ENCODE peak calls at places on chromosomes 4 and X, in eight cellular contexts. G is Caco-2, P is Panc1, I is fibroblast of lung, V is uterus, S is mammary epithelial cell, E is IMR-90, X is GM23338. L is an unnamed sample.

GRCh38 chr4:23333556-23333945 is 556.3 kb downstream of the PPARGC1A start:
- DNase-seq in G (no peak), S (no peak), X (no peak), V (no peak), I (peak; percentile 94), P (no peak), E (peak; percentile 6), L (no peak)

GRCh38 chr4:22029803-22030202 is 81.2 kb upstream of the KCNIP4 start:
- DNase-seq in G (no peak), S (no peak), P (no peak), X (peak; percentile 14), E (no peak), V (no peak), I (no peak), L (no peak)

GRCh38 chr4:170137466-170137865 is 47.7 kb upstream of the AADAT start:
- DNase-seq in I (no peak), X (no peak), S (no peak), E (no peak), P (no peak), G (no peak), V (no peak), L (no peak)

GRCh38 chr4:182770259-182770968 is 146.8 kb downstream of the DCTD start:
- DNase-seq in G (no peak), E (no peak), I (no peak), S (no peak), V (no peak), X (no peak), P (no peak), L (no peak)

GRCh38 chr4:99052902-99053301 is 35.7 kb downstream of the ADH5 start:
- DNase-seq in S (no peak), P (no peak), V (no peak), X (no peak), I (no peak), G (no peak), E (peak; percentile 52), L (no peak)

GRCh38 chr4:45502471-45502870 is 621.4 kb downstream of the GABRG1 start:
- DNase-seq in I (no peak), S (peak; percentile 40), V (no peak), X (no peak), P (no peak), E (no peak), G (no peak), L (peak; percentile 72)

GRCh38 chrX:25006586-25007058 is 9.1 kb downstream of the ARX start:
- DNase-seq in V (no peak), I (no peak), S (no peak), E (no peak), G (no peak), X (no peak), P (no peak), L (no peak)

GRCh38 chrX:104668550-104668949 is 102.6 kb downstream of the IL1RAPL2 start:
- DNase-seq in S (peak; percentile 14), P (no peak), V (no peak), I (peak; percentile 39), X (peak; percentile 33), G (no peak), E (peak; percentile 1), L (no peak)

GRCh38 chr4:63459329-63459728 is 949.9 kb downstream of the TECRL start:
- DNase-seq in X (no peak), I (no peak), E (no peak), P (no peak), V (no peak), G (no peak), S (no peak), L (no peak)

GRCh38 chr4:70908993-70909556 is 6.9 kb downstream of the MOB1B start:
- DNase-seq in I (no peak), V (no peak), X (no peak), G (no peak), E (no peak), P (no peak), S (no peak), L (no peak)

GRCh38 chrX:132483951-132484350 is 4.9 kb downstream of the MBNL3 start:
- DNase-seq in V (no peak), G (no peak), P (no peak), S (no peak), X (no peak), E (no peak), I (no peak), L (no peak)

GRCh38 chrX:50978920-50979660 is 68.6 kb downstream of the BMP15 start:
- DNase-seq in G (no peak), X (peak; percentile 52), V (no peak), S (no peak), E (no peak), I (peak; percentile 4), P (no peak), L (no peak)

GRCh38 chrX:131747173-131747572 is 203.3 kb downstream of the OR13H1 start:
- DNase-seq in X (no peak), E (peak; percentile 90), P (peak; percentile 93), I (peak; percentile 79), G (no peak), V (peak; percentile 66), S (peak; percentile 81), L (no peak)

GRCh38 chr4:28518781-28519180 is 1658.1 kb downstream of the STIM2 start:
- DNase-seq in I (peak; percentile 2), S (peak; percentile 57), P (no peak), V (no peak), X (no peak), G (no peak), E (peak; percentile 76), L (peak; percentile 48)

GRCh38 chr4:176013466-176014247 is 52.0 kb upstream of the WDR17 start:
- DNase-seq in G (no peak), I (no peak), P (no peak), V (no peak), S (no peak), E (no peak), X (no peak), L (no peak)

GRCh38 chr4:53476232-53477037 is 99.0 kb downstream of the FIP1L1 start:
- DNase-seq in X (peak; percentile 27), I (peak; percentile 99), S (peak; percentile 98), V (no peak), G (peak; percentile 66), E (peak; percentile 98), P (no peak), L (peak; percentile 84)

GRCh38 chrX:72050011-72050410 is 81.7 kb downstream of the RTL5 start:
- DNase-seq in X (no peak), V (no peak), I (no peak), G (no peak), E (no peak), P (no peak), S (no peak), L (no peak)

GRCh38 chr4:127400736-127401346 is 231.9 kb upstream of the INTU start:
- DNase-seq in G (peak; percentile 72), V (peak; percentile 19), S (peak; percentile 61), E (peak; percentile 83), I (peak; percentile 73), X (peak; percentile 83), P (peak; percentile 36), L (peak; percentile 59)

GRCh38 chrX:5113128-5113527 is 1115.5 kb downstream of the NLGN4X start:
- DNase-seq in G (peak; percentile 0), I (peak; percentile 8), P (no peak), S (peak; percentile 4), X (peak; percentile 31), E (no peak), V (no peak), L (no peak)
- TF ChIP-seq CTCF in G (peak; percentile 34), I (no peak), P (peak; percentile 53), S (peak; percentile 49), X (peak; percentile 55), E (no peak), V (no peak), L (peak; percentile 40)

DNA sequence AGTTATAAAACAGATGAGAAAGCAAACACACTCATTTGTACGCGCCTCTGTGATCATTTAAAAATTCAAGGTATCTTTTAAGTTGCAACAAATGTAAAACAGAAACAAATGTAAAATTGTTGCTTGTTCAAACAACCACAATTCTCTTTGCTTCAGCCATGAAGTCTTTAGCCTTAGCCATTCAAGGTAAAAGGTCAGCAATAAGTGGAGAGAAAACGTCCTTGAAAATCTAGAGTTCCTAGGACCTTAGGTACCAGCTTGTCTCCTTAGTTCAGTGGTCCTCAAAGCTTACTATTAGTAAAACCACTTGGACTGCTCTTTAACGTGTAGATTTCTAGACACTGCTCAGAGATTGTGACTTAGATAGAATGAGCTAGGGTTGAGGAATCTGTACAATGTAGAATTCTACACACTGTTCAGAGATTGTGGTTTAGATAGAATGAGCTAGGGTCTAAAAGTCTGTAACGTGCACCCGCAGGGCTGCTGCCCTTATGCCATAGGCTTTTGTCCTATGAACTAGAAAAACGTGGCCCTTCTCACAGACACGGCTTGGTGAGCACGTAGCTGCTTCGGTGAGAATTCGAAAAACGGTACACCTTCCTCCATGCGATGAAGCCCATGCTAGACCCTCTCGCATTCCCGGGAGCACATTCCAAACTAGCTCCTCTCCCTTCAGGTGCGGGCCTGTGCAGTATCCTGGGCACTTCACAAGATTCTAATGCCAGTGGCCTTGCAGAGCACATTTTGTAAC is 1.7 kb downstream of the PLAC8 start:
- DNase-seq in I (peak; percentile 78), X (peak; percentile 33), G (no peak), E (peak; percentile 12), P (peak; percentile 63), S (no peak), V (no peak), L (no peak)
- H3K4me1 ChIP-seq in I (peaks cover 3% of the 10 kb centered on the region), X (peaks cover 20% of the 10 kb centered on the region), G (peaks cover 26% of the 10 kb centered on the region), E (peaks cover 1% of the 10 kb centered on the region), P (peaks cover 43% of the 10 kb centered on the region), S (peaks cover 37% of the 10 kb centered on the region), V (no peaks in the 10 kb centered on the region), L (peaks cover 9% of the 10 kb centered on the region)

GRCh38 chrX:40552768-40553167 is 28.0 kb upstream of the ATP6AP2 start:
- DNase-seq in E (peak; percentile 9), P (no peak), G (peak; percentile 33), V (no peak), S (no peak), X (no peak), I (no peak), L (no peak)
- TF ChIP-seq CTCF in E (peak; percentile 28), P (no peak), G (peak; percentile 36), V (peak; percentile 22), S (peak; percentile 11), X (no peak), I (peak; percentile 10), L (peak; percentile 41)

GRCh38 chr4:41146716-41147506 is 67.4 kb downstream of the APBB2 start:
- DNase-seq in I (peak; percentile 82), P (no peak), X (peak; percentile 48), V (peak; percentile 40), G (no peak), S (no peak), E (peak; percentile 54), L (no peak)
- H3K4me1 ChIP-seq in I (peaks cover 38% of the 10 kb centered on the region), P (peaks cover 43% of the 10 kb centered on the region), X (peaks cover 25% of the 10 kb centered on the region), V (peaks cover 12% of the 10 kb centered on the region), G (peaks cover 43% of the 10 kb centered on the region), S (peaks cover 64% of the 10 kb centered on the region), E (peaks cover 32% of the 10 kb centered on the region), L (peaks cover 62% of the 10 kb centered on the region)

DNA sequence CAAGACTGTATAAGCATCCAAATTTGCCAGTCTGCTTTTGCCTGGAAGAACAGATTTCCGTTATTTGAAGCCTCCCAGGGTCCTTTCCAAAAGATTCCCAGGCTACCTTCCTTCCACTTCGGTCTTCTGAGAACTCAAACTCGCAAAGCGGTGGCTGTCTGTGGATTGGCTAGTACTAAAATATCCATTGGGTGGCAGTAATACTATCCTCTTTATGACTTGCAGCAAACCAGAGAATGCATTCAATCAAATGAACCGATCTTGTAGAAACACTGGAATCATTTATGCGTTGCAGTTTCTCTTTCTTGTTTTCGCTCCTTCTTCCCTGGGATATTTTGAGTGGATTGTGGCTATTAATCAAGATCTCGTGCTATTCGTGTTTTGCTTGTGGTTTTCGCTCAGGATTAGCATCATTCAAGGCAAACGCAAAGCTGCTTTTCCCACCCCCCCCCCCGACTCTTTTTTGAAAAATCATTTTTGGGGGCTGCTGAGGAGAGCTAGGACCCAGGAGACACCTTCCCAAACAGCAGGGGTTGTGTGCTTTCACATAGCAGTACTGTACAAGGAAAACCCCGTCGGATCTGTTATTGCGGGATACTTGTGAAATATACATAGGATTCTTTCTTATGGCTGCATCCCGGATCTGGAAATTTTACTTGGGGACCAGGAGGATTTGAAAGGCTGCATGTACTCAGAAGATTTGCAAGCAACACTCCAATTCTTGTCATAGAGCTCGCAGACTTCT is at the start of gene IL1RAPL1:
- DNase-seq in I (peak; percentile 80), E (peak; percentile 81), S (peak; percentile 8), P (no peak), V (no peak), G (peak; percentile 1), X (no peak), L (peak; percentile 41)
- TF ChIP-seq CTCF in I (peak; percentile 29), E (peak; percentile 39), S (peak; percentile 29), P (peak; percentile 52), V (no peak), G (no peak), X (no peak), L (peak; percentile 44)